ENCODE peak calls at places on chromosomes 12 and 14, in eight cellular contexts. C is H54; T is bronchial epithelial cell; K is erythroblast; E is psoas muscle; Z is stimulated activated effector memory CD8-positive, alpha-beta T cell treated with anti-CD3 and anti-CD28 coated beads, Interleukin-12 subunit alpha, Interleukin-12 subunit beta, amount 100 ng/mL, for 72 hours; F is amniotic stem cell; B is AG20443. X is an unnamed sample.

GRCh38 chr14:77303417-77304156 is 17.1 kb downstream of the POMT2 start:
- DNase-seq in C (peak), T (peak), K (peak), E (no peak), Z (peak), F (peak), B (peak), X (no peak)

GRCh38 chr12:111185206-111185888 is 183.5 kb downstream of the PHETA1 start:
- DNase-seq in C (no peak), T (no peak), K (no peak), E (no peak), Z (no peak), F (no peak), B (no peak), X (peak)

GRCh38 chr14:31208546-31209424 is 1.2 kb upstream of the HECTD1 start:
- DNase-seq in C (no peak), T (no peak), K (peak), E (no peak), Z (peak), F (no peak), B (no peak), X (no peak)

GRCh38 chr12:12648284-12648683 is 36.6 kb downstream of the CREBL2 start:
- DNase-seq in C (no peak), T (no peak), K (no peak), E (no peak), Z (no peak), F (no peak), B (no peak), X (no peak)

GRCh38 chr12:33476058-33476457 is 36.4 kb upstream of the SYT10 start:
- DNase-seq in C (no peak), T (peak), K (no peak), E (no peak), Z (no peak), F (no peak), B (no peak), X (no peak)

GRCh38 chr14:49052516-49052915 is 533.7 kb downstream of the RPS29 start:
- DNase-seq in C (no peak), T (no peak), K (no peak), E (no peak), Z (no peak), F (no peak), B (no peak), X (no peak)

GRCh38 chr14:73293782-73294781 is 56.8 kb downstream of the PAPLN start:
- DNase-seq in C (no peak), T (no peak), K (no peak), E (no peak), Z (no peak), F (no peak), B (no peak), X (no peak)

GRCh38 chr14:36653412-36653811 is 8.2 kb upstream of the PAX9 start:
- DNase-seq in C (no peak), T (no peak), K (no peak), E (no peak), Z (no peak), F (no peak), B (no peak), X (no peak)

GRCh38 chr12:77845831-77846230 is 15.1 kb downstream of the NAV3 start:
- DNase-seq in C (no peak), T (peak), K (no peak), E (no peak), Z (no peak), F (peak), B (no peak), X (no peak)

GRCh38 chr12:69397978-69398377 is 38.4 kb downstream of the YEATS4 start:
- DNase-seq in C (no peak), T (no peak), K (no peak), E (no peak), Z (no peak), F (no peak), B (no peak), X (no peak)

GRCh38 chr12:58086006-58086405 is 144.6 kb downstream of the ATP23 start:
- DNase-seq in C (no peak), T (no peak), K (no peak), E (no peak), Z (no peak), F (no peak), B (no peak), X (no peak)

GRCh38 chr12:58528266-58528665 is 392.0 kb downstream of the LRIG3 start:
- DNase-seq in C (no peak), T (no peak), K (no peak), E (no peak), Z (no peak), F (no peak), B (no peak), X (no peak)

GRCh38 chr12:105110851-105111250 is 3.3 kb downstream of the WASHC4 start:
- DNase-seq in C (no peak), T (no peak), K (no peak), E (no peak), Z (no peak), F (no peak), B (no peak), X (no peak)

GRCh38 chr14:62213516-62213915 is 451.3 kb downstream of the SNAPC1 start:
- DNase-seq in C (no peak), T (peak), K (no peak), E (no peak), Z (no peak), F (no peak), B (no peak), X (no peak)

GRCh38 chr12:6548556-6549378 is 7.1 kb downstream of the IFFO1 start:
- DNase-seq in C (no peak), T (peak), K (no peak), E (no peak), Z (no peak), F (peak), B (peak), X (no peak)

GRCh38 chr12:41514907-41515306 is 326.8 kb downstream of the PDZRN4 start:
- DNase-seq in C (no peak), T (no peak), K (peak), E (no peak), Z (no peak), F (no peak), B (no peak), X (no peak)

GRCh38 chr12:14540801-14541462 is 26.8 kb downstream of the PLBD1 start:
- DNase-seq in C (no peak), T (peak), K (no peak), E (no peak), Z (no peak), F (no peak), B (no peak), X (no peak)

GRCh38 chr12:104578453-104578852 is 121.7 kb downstream of the CHST11 start:
- DNase-seq in C (peak), T (peak), K (no peak), E (no peak), Z (no peak), F (peak), B (peak), X (no peak)

GRCh38 chr12:98741229-98741614 is 96.1 kb downstream of the APAF1 start:
- DNase-seq in C (no peak), T (peak), K (no peak), E (no peak), Z (peak), F (no peak), B (peak), X (no peak)

GRCh38 chr12:52399756-52400155 is 6.4 kb downstream of the KRT82 start:
- DNase-seq in C (no peak), T (no peak), K (no peak), E (no peak), Z (no peak), F (no peak), B (no peak), X (no peak)

GRCh38 chr12:104583311-104583710 is 126.6 kb downstream of the CHST11 start:
- DNase-seq in C (no peak), T (no peak), K (no peak), E (no peak), Z (no peak), F (no peak), B (no peak), X (no peak)

GRCh38 chr12:83018063-83018462 is 331.4 kb downstream of the TMTC2 start:
- DNase-seq in C (no peak), T (no peak), K (no peak), E (no peak), Z (no peak), F (no peak), B (no peak), X (no peak)

GRCh38 chr12:44618960-44619359 is 257.2 kb downstream of the NELL2 start:
- DNase-seq in C (no peak), T (no peak), K (no peak), E (no peak), Z (no peak), F (no peak), B (no peak), X (no peak)

GRCh38 chr12:40446385-40446784 is 221.6 kb downstream of the LRRK2 start:
- DNase-seq in C (peak), T (peak), K (peak), E (no peak), Z (no peak), F (no peak), B (peak), X (no peak)

GRCh38 chr12:1630081-1630826 is 1.2 kb downstream of the WNT5B start:
- DNase-seq in C (no peak), T (no peak), K (no peak), E (peak), Z (peak), F (no peak), B (peak), X (peak)

GRCh38 chr12:110639336-110640178 is 25.6 kb downstream of the TCTN1 start:
- DNase-seq in C (no peak), T (peak), K (no peak), E (no peak), Z (no peak), F (no peak), B (peak), X (no peak)

X was measured in Right ventricle myocardium inferior.